ENCODE peak calls at places on chromosomes 2 and 18, in seven cellular contexts. W is breast epithelium, M is A549, P is lower lobe of right lung, S is upper lobe of right lung, Q is right lobe of liver, L is right cardiac atrium. O is an unnamed sample.

GRCh38 chr2:37366773-37367172 is 22.3 kb downstream of the QPCT start:
- DNase-seq in W (no peak), S (no peak), Q (no peak), L (no peak), M (no peak), P (no peak), O (no peak)

GRCh38 chr18:21826641-21827302 is 86.2 kb downstream of the MIB1 start:
- DNase-seq in S (no peak), Q (no peak), W (no peak), M (no peak), L (no peak), P (no peak), O (no peak)

GRCh38 chr2:55152475-55153422 is 79.3 kb downstream of the CLHC1 start:
- DNase-seq in Q (no peak), P (no peak), L (no peak), W (no peak), S (no peak), M (no peak), O (no peak)

GRCh38 chr2:37323176-37323575 is 1.5 kb downstream of the PRKD3 start:
- DNase-seq in M (no peak), L (no peak), S (no peak), P (no peak), W (no peak), Q (no peak), O (no peak)

GRCh38 chr2:67446504-67446911 is 49.4 kb downstream of the ETAA1 start:
- DNase-seq in L (no peak), P (no peak), W (no peak), Q (no peak), M (no peak), S (no peak), O (no peak)

GRCh38 chr2:54430649-54431048 is 25.5 kb upstream of the SPTBN1 start:
- DNase-seq in W (no peak), Q (no peak), L (peak; percentile 33), S (no peak), M (no peak), P (no peak), O (no peak)

GRCh38 chr18:42274488-42275137 is 319.6 kb downstream of the PIK3C3 start:
- DNase-seq in P (no peak), L (no peak), Q (no peak), M (no peak), W (no peak), S (no peak), O (no peak)

GRCh38 chr2:134181219-134181618 is 72.7 kb upstream of the MGAT5 start:
- DNase-seq in Q (no peak), M (no peak), L (no peak), P (no peak), S (no peak), W (peak; percentile 45), O (no peak)

GRCh38 chr2:209638346-209638745 is 133.3 kb upstream of the UNC80 start:
- DNase-seq in W (no peak), S (no peak), M (peak; percentile 2), L (no peak), P (no peak), Q (no peak), O (no peak)

GRCh38 chr2:108145551-108145950 is 94.2 kb upstream of the SULT1C3 start:
- DNase-seq in S (no peak), L (no peak), M (no peak), W (no peak), Q (no peak), P (no peak), O (no peak)

GRCh38 chr2:135238651-135239050 is 186.6 kb downstream of the RAB3GAP1 start:
- DNase-seq in S (no peak), P (no peak), W (no peak), Q (no peak), L (no peak), M (no peak), O (no peak)

GRCh38 chr2:129483366-129483765 is 496.1 kb upstream of the RAB6C start:
- DNase-seq in P (no peak), S (no peak), M (no peak), L (no peak), Q (no peak), W (no peak), O (no peak)

GRCh38 chr2:209145941-209146681 is 277.7 kb upstream of the MAP2 start:
- DNase-seq in P (no peak), W (no peak), Q (no peak), S (no peak), L (no peak), M (no peak), O (no peak)

GRCh38 chr2:38074047-38074774 is 1.7 kb downstream of the CYP1B1 start:
- DNase-seq in M (no peak), W (no peak), L (peak; percentile 33), S (peak; percentile 69), Q (no peak), P (peak; percentile 61), O (peak; percentile 61)

GRCh38 chr2:28681216-28681981 is 70.2 kb upstream of the PPP1CB start:
- DNase-seq in M (no peak), S (no peak), W (peak; percentile 63), P (no peak), L (no peak), Q (no peak), O (peak; percentile 52)

GRCh38 chr18:67373636-67374035 is 142.9 kb downstream of the DSEL start:
- DNase-seq in S (no peak), W (no peak), Q (no peak), M (no peak), L (no peak), P (no peak), O (no peak)

GRCh38 chr2:113041871-113042270 is 10.8 kb downstream of the IL36B start:
- DNase-seq in Q (no peak), L (no peak), P (no peak), W (no peak), M (no peak), S (no peak), O (no peak)

GRCh38 chr2:202237787-202238233 is 587 bp downstream of the SUMO1 start:
- DNase-seq in M (peak; percentile 40), P (peak; percentile 47), W (no peak), Q (peak; percentile 58), S (peak; percentile 64), L (peak; percentile 23), O (no peak)

GRCh38 chr2:35298493-35298892 is 1057.1 kb upstream of the CRIM1 start:
- DNase-seq in S (no peak), P (no peak), Q (no peak), W (peak; percentile 38), M (no peak), L (peak; percentile 46), O (no peak)

DNA sequence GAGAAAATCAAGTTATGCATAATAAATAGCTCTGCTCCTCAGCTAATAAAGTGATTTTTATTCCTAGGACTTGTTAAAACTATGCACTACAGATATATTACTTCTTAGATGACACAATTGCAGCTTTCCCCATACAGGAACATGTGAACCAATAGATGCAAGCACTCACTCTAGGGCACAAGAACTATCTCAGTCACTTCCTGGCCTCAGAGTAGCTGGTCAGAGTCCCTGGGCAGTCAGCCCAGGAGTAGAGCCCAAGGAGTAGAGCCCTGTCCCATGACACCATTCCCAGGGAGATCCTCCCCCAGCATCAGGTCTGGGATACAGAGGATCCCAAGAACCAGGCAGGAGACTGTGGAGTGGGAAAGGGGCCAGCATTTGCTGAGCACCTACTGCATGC is 2.7 kb downstream of the TNS1 start:
- DNase-seq in W (no peak), M (no peak), L (peak; percentile 47), S (no peak), P (no peak), Q (no peak), O (no peak)
- H3K27ac ChIP-seq in W (peak overlapping the region; percentile 48), M (no peak overlapping the region), L (peak overlapping the region; percentile 31), S (no peak overlapping the region), P (no peak overlapping the region), Q (no peak overlapping the region), O (peak overlapping the region; percentile 7)

GRCh38 chr2:196291873-196292800 is 120.8 kb upstream of the STK17B start:
- DNase-seq in L (no peak), P (peak; percentile 74), W (peak; percentile 95), M (no peak), S (no peak), Q (no peak), O (peak; percentile 41)

GRCh38 chr2:196291418-196291817 is 120.0 kb upstream of the STK17B start:
- DNase-seq in Q (no peak), S (no peak), M (no peak), L (no peak), W (no peak), P (no peak), O (no peak)

GRCh38 chr2:196289000-196289399 is 117.6 kb upstream of the STK17B start:
- DNase-seq in Q (no peak), M (no peak), W (no peak), P (no peak), S (no peak), L (no peak), O (no peak)

GRCh38 chr2:196290569-196290968 is 119.2 kb upstream of the STK17B start:
- DNase-seq in P (no peak), W (no peak), S (no peak), L (no peak), Q (no peak), M (no peak), O (no peak)

DNA sequence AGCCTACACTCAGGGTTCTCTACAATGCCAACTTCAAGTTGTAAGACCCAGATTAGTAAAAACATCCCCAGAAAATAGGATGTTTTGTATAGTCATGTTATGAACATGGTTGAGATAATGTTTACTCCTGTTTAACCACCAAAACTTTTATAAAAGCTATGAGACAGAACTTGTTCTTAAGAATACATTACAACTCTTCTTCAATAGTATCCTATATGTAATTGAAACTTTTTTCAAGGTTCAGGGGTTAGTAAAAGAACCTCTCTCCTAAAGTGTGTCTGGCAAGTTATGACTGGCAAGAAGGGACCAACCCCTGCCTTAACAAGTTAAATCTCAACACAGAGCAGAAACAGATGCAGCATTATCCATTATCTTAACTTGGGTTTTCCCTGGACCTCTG is 118.8 kb upstream of the STK17B start:
- DNase-seq in Q (no peak), W (no peak), L (no peak), P (no peak), M (no peak), S (no peak), O (no peak)
- H3K4me1 ChIP-seq in Q (no peaks in the 10 kb centered on the region), W (peaks cover 7% of the 10 kb centered on the region), L (peaks cover 1% of the 10 kb centered on the region), P (peaks cover 13% of the 10 kb centered on the region), M (peaks cover 24% of the 10 kb centered on the region), S (peaks cover 6% of the 10 kb centered on the region), O (peaks cover 14% of the 10 kb centered on the region)

DNA sequence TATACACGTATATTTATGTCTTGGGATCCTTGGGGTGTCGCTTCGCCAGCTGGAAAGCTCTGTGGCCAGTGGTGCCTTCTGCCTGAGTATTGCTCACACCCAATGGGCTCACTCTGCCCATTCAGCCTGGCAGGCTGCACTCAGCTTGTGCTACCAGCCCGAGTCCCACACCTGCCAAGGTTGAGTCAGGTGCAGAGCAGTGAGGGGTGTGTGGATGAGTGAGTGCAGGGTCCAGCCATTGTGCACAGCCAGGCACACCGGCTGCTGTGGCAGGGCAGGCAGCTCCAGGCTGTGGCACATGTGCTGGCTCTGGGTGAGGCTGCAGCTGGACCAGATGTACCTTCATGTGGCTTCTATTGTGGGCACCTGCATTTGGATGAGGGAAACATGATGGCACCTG is 496.9 kb upstream of the LINC00305 start:
- DNase-seq in P (peak; percentile 23), Q (no peak), S (no peak), W (no peak), L (no peak), M (no peak), O (no peak)
- H3K4me3 ChIP-seq in P (no peak overlapping the region), Q (no peak overlapping the region), S (no peak overlapping the region), W (no peak overlapping the region), L (no peak overlapping the region), M (no peak overlapping the region), O (no peak overlapping the region)

DNA sequence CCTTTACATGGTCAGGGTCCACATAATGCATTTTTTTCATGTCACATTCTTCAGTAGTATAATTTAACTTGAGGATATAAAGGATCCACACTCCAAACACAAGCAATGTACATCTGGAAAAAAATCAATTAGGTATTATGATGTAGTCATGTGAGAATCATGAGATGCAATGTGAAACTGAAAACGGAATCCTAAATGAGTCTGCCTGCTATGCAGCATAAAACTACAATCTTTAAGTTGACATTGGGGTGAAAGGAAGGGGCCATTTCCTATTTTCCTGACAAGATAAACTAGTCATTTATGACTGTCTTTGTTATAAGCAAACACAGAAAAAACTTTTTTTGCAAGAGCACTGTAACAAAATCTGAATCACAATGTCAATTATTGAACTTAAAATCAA is 27.6 kb downstream of the ST3GAL5 start:
- DNase-seq in P (no peak), W (no peak), M (no peak), Q (no peak), S (no peak), L (no peak), O (no peak)
- H3K27ac ChIP-seq in P (no peak overlapping the region), W (no peak overlapping the region), M (no peak overlapping the region), Q (no peak overlapping the region), S (no peak overlapping the region), L (no peak overlapping the region), O (no peak overlapping the region)

O was measured in left lung.